ENCODE peak calls at places on chromosomes 6 and 20, in nine cellular contexts. One of them, this sample, is unnamed.

GRCh38 chr6:97215157-97215769 is 67.8 kb downstream of the MMS22L start:
- DNase-seq in neural progenitor cell: peak
- DNase-seq in hepatocyte: peak
- DNase-seq in K562: peak
- DNase-seq in PC-3: peak
- DNase-seq in fibroblast of lung: peak
- DNase-seq in HCT116: peak
- DNase-seq in GM23248: peak
- DNase-seq in endothelial cell of umbilical vein: peak
- DNase-seq in this sample: no peak

GRCh38 chr6:166900130-166900708 is 56.1 kb downstream of the RNASET2 start:
- DNase-seq in neural progenitor cell: no peak
- DNase-seq in hepatocyte: no peak
- DNase-seq in K562: no peak
- DNase-seq in PC-3: no peak
- DNase-seq in fibroblast of lung: no peak
- DNase-seq in HCT116: no peak
- DNase-seq in GM23248: no peak
- DNase-seq in endothelial cell of umbilical vein: no peak
- DNase-seq in this sample: no peak

GRCh38 chr6:140388141-140388802 is 1013.8 kb upstream of the CITED2 start:
- DNase-seq in neural progenitor cell: no peak
- DNase-seq in hepatocyte: no peak
- DNase-seq in K562: no peak
- DNase-seq in PC-3: peak
- DNase-seq in fibroblast of lung: no peak
- DNase-seq in HCT116: no peak
- DNase-seq in GM23248: no peak
- DNase-seq in endothelial cell of umbilical vein: no peak
- DNase-seq in this sample: peak

GRCh38 chr6:104995989-104996617 is 39.2 kb downstream of the LIN28B start:
- DNase-seq in neural progenitor cell: no peak
- DNase-seq in hepatocyte: peak
- DNase-seq in K562: peak
- DNase-seq in PC-3: peak
- DNase-seq in fibroblast of lung: peak
- DNase-seq in HCT116: no peak
- DNase-seq in GM23248: peak
- DNase-seq in endothelial cell of umbilical vein: peak
- DNase-seq in this sample: no peak

GRCh38 chr20:19921349-19921793 is 95.8 kb upstream of the NAA20 start:
- DNase-seq in neural progenitor cell: no peak
- DNase-seq in hepatocyte: no peak
- DNase-seq in K562: no peak
- DNase-seq in PC-3: no peak
- DNase-seq in fibroblast of lung: peak
- DNase-seq in HCT116: no peak
- DNase-seq in GM23248: peak
- DNase-seq in endothelial cell of umbilical vein: no peak
- DNase-seq in this sample: no peak

GRCh38 chr20:17843246-17844132 is 125.1 kb downstream of the SNX5 start:
- DNase-seq in neural progenitor cell: no peak
- DNase-seq in hepatocyte: no peak
- DNase-seq in K562: no peak
- DNase-seq in PC-3: peak
- DNase-seq in fibroblast of lung: peak
- DNase-seq in HCT116: peak
- DNase-seq in GM23248: peak
- DNase-seq in endothelial cell of umbilical vein: peak
- DNase-seq in this sample: peak

GRCh38 chr6:139109558-139109957 is 25.3 kb upstream of the HECA start:
- DNase-seq in neural progenitor cell: peak
- DNase-seq in hepatocyte: peak
- DNase-seq in K562: peak
- DNase-seq in PC-3: peak
- DNase-seq in fibroblast of lung: peak
- DNase-seq in HCT116: peak
- DNase-seq in GM23248: peak
- DNase-seq in endothelial cell of umbilical vein: peak
- DNase-seq in this sample: no peak

GRCh38 chr20:36941403-36941835 is 10.1 kb downstream of the SAMHD1 start:
- DNase-seq in neural progenitor cell: no peak
- DNase-seq in hepatocyte: no peak
- DNase-seq in K562: no peak
- DNase-seq in PC-3: peak
- DNase-seq in fibroblast of lung: no peak
- DNase-seq in HCT116: no peak
- DNase-seq in GM23248: peak
- DNase-seq in endothelial cell of umbilical vein: peak
- DNase-seq in this sample: peak

GRCh38 chr6:158703840-158704822 is 54.3 kb downstream of the SYTL3 start:
- DNase-seq in neural progenitor cell: peak
- DNase-seq in hepatocyte: peak
- DNase-seq in K562: peak
- DNase-seq in PC-3: peak
- DNase-seq in fibroblast of lung: peak
- DNase-seq in HCT116: peak
- DNase-seq in GM23248: peak
- DNase-seq in endothelial cell of umbilical vein: peak
- DNase-seq in this sample: peak

GRCh38 chr6:44271406-44271723 is 1.1 kb downstream of the TMEM151B start:
- DNase-seq in neural progenitor cell: no peak
- DNase-seq in hepatocyte: no peak
- DNase-seq in K562: no peak
- DNase-seq in PC-3: no peak
- DNase-seq in fibroblast of lung: no peak
- DNase-seq in HCT116: no peak
- DNase-seq in GM23248: no peak
- DNase-seq in endothelial cell of umbilical vein: no peak
- DNase-seq in this sample: no peak

GRCh38 chr6:44270526-44271405 is 516 bp downstream of the TMEM151B start:
- DNase-seq in neural progenitor cell: peak
- DNase-seq in hepatocyte: peak
- DNase-seq in K562: no peak
- DNase-seq in PC-3: no peak
- DNase-seq in fibroblast of lung: no peak
- DNase-seq in HCT116: no peak
- DNase-seq in GM23248: no peak
- DNase-seq in endothelial cell of umbilical vein: no peak
- DNase-seq in this sample: no peak

GRCh38 chr6:44269168-44269920 is 906 bp upstream of the TMEM151B start:
- DNase-seq in neural progenitor cell: no peak
- DNase-seq in hepatocyte: no peak
- DNase-seq in K562: no peak
- DNase-seq in PC-3: no peak
- DNase-seq in fibroblast of lung: no peak
- DNase-seq in HCT116: no peak
- DNase-seq in GM23248: no peak
- DNase-seq in endothelial cell of umbilical vein: no peak
- DNase-seq in this sample: no peak

GRCh38 chr6:44268095-44268628 is 2.1 kb upstream of the TMEM151B start:
- DNase-seq in neural progenitor cell: peak
- DNase-seq in hepatocyte: peak
- DNase-seq in K562: peak
- DNase-seq in PC-3: peak
- DNase-seq in fibroblast of lung: peak
- DNase-seq in HCT116: no peak
- DNase-seq in GM23248: peak
- DNase-seq in endothelial cell of umbilical vein: peak
- DNase-seq in this sample: peak

DNA sequence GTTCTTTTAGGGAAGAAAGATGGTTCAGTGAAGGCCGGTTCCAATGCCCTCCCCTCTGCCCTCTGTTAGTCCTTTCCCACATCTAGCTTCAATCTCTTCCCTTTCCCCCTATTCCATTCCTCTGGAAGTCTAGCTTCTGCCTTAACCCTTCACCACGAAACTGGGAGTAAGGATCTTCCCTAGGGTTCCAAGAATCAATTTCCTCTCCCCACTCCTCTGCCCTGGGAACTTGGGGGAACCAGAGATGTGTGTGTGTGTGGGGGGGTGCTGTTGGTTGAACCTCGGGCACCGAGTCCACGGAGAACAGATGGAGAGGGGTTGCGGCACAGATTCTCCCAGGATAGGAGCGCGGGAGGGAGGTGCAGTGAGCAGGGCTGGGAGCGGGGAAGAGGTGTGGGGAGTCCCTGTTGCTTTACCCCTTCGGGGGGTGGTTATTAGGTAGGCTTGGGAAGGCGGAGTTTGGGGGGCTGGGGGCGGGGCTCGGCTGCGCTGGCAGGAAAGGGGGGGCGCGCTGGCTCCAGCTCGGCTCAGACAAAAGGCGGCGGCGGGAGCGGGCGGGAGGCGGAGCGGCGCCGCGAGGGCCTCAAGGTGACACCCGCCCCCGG is at the start of gene TMEM151B:
- DNase-seq in neural progenitor cell: peak
- DNase-seq in hepatocyte: no peak
- DNase-seq in K562: no peak
- DNase-seq in PC-3: no peak
- DNase-seq in fibroblast of lung: no peak
- DNase-seq in HCT116: no peak
- DNase-seq in GM23248: no peak
- DNase-seq in endothelial cell of umbilical vein: no peak
- DNase-seq in this sample: no peak
- TF ChIP-seq EZH2 in neural progenitor cell: no peak
- TF ChIP-seq EZH2 in hepatocyte: peak
- TF ChIP-seq EZH2 in K562: peak
- TF ChIP-seq EZH2 in PC-3: no peak
- TF ChIP-seq EZH2 in fibroblast of lung: peak
- TF ChIP-seq EZH2 in HCT116: no peak
- TF ChIP-seq EZH2 in GM23248: peak
- TF ChIP-seq EZH2 in endothelial cell of umbilical vein: peak
- TF ChIP-seq EZH2 in this sample: no peak

GRCh38 chr20:32580970-32581838 is 3.9 kb downstream of the NOL4L start:
- DNase-seq in neural progenitor cell: peak
- DNase-seq in hepatocyte: peak
- DNase-seq in K562: peak
- DNase-seq in PC-3: no peak
- DNase-seq in fibroblast of lung: no peak
- DNase-seq in HCT116: no peak
- DNase-seq in GM23248: no peak
- DNase-seq in endothelial cell of umbilical vein: no peak
- DNase-seq in this sample: no peak

GRCh38 chr20:32585011-32585518 is at the start of gene NOL4L:
- DNase-seq in neural progenitor cell: peak
- DNase-seq in hepatocyte: peak
- DNase-seq in K562: peak
- DNase-seq in PC-3: peak
- DNase-seq in fibroblast of lung: peak
- DNase-seq in HCT116: no peak
- DNase-seq in GM23248: peak
- DNase-seq in endothelial cell of umbilical vein: no peak
- DNase-seq in this sample: no peak

GRCh38 chr20:32583581-32584045 is 1.5 kb downstream of the NOL4L start:
- DNase-seq in neural progenitor cell: peak
- DNase-seq in hepatocyte: peak
- DNase-seq in K562: peak
- DNase-seq in PC-3: no peak
- DNase-seq in fibroblast of lung: no peak
- DNase-seq in HCT116: no peak
- DNase-seq in GM23248: no peak
- DNase-seq in endothelial cell of umbilical vein: no peak
- DNase-seq in this sample: peak

GRCh38 chr20:32581839-32582658 is 3.1 kb downstream of the NOL4L start:
- DNase-seq in neural progenitor cell: peak
- DNase-seq in hepatocyte: peak
- DNase-seq in K562: no peak
- DNase-seq in PC-3: no peak
- DNase-seq in fibroblast of lung: no peak
- DNase-seq in HCT116: no peak
- DNase-seq in GM23248: no peak
- DNase-seq in endothelial cell of umbilical vein: no peak
- DNase-seq in this sample: no peak

GRCh38 chr20:32582659-32583580 is 2.2 kb downstream of the NOL4L start:
- DNase-seq in neural progenitor cell: peak
- DNase-seq in hepatocyte: peak
- DNase-seq in K562: peak
- DNase-seq in PC-3: no peak
- DNase-seq in fibroblast of lung: peak
- DNase-seq in HCT116: no peak
- DNase-seq in GM23248: peak
- DNase-seq in endothelial cell of umbilical vein: no peak
- DNase-seq in this sample: peak
- TF ChIP-seq EZH2 in neural progenitor cell: no peak
- TF ChIP-seq EZH2 in hepatocyte: no peak
- TF ChIP-seq EZH2 in K562: no peak
- TF ChIP-seq EZH2 in PC-3: no peak
- TF ChIP-seq EZH2 in fibroblast of lung: peak
- TF ChIP-seq EZH2 in HCT116: no peak
- TF ChIP-seq EZH2 in GM23248: no peak
- TF ChIP-seq EZH2 in endothelial cell of umbilical vein: peak
- TF ChIP-seq EZH2 in this sample: no peak

GRCh38 chr20:13220857-13221297 is at the start of gene ISM1:
- DNase-seq in neural progenitor cell: peak
- DNase-seq in hepatocyte: peak
- DNase-seq in K562: no peak
- DNase-seq in PC-3: no peak
- DNase-seq in fibroblast of lung: peak
- DNase-seq in HCT116: no peak
- DNase-seq in GM23248: peak
- DNase-seq in endothelial cell of umbilical vein: no peak
- DNase-seq in this sample: no peak
- TF ChIP-seq EZH2 in neural progenitor cell: no peak
- TF ChIP-seq EZH2 in hepatocyte: no peak
- TF ChIP-seq EZH2 in K562: no peak
- TF ChIP-seq EZH2 in PC-3: no peak
- TF ChIP-seq EZH2 in fibroblast of lung: peak
- TF ChIP-seq EZH2 in HCT116: no peak
- TF ChIP-seq EZH2 in GM23248: no peak
- TF ChIP-seq EZH2 in endothelial cell of umbilical vein: no peak
- TF ChIP-seq EZH2 in this sample: no peak

GRCh38 chr20:13996265-13996664 is 949 bp downstream of the MACROD2 start:
- DNase-seq in neural progenitor cell: no peak
- DNase-seq in hepatocyte: peak
- DNase-seq in K562: no peak
- DNase-seq in PC-3: peak
- DNase-seq in fibroblast of lung: no peak
- DNase-seq in HCT116: no peak
- DNase-seq in GM23248: peak
- DNase-seq in endothelial cell of umbilical vein: peak
- DNase-seq in this sample: no peak

GRCh38 chr20:13991311-13991710 is 897 bp upstream of the SEL1L2 start:
- DNase-seq in neural progenitor cell: peak
- DNase-seq in hepatocyte: no peak
- DNase-seq in K562: no peak
- DNase-seq in PC-3: no peak
- DNase-seq in fibroblast of lung: no peak
- DNase-seq in HCT116: no peak
- DNase-seq in GM23248: no peak
- DNase-seq in endothelial cell of umbilical vein: no peak
- DNase-seq in this sample: no peak

GRCh38 chr20:13990465-13990864 is at the start of gene SEL1L2:
- DNase-seq in neural progenitor cell: peak
- DNase-seq in hepatocyte: peak
- DNase-seq in K562: no peak
- DNase-seq in PC-3: no peak
- DNase-seq in fibroblast of lung: no peak
- DNase-seq in HCT116: no peak
- DNase-seq in GM23248: no peak
- DNase-seq in endothelial cell of umbilical vein: no peak
- DNase-seq in this sample: no peak

GRCh38 chr20:13995086-13995665 is at the start of gene MACROD2:
- DNase-seq in neural progenitor cell: peak
- DNase-seq in hepatocyte: peak
- DNase-seq in K562: no peak
- DNase-seq in PC-3: peak
- DNase-seq in fibroblast of lung: peak
- DNase-seq in HCT116: peak
- DNase-seq in GM23248: peak
- DNase-seq in endothelial cell of umbilical vein: peak
- DNase-seq in this sample: peak

GRCh38 chr20:13995841-13996240 is 525 bp downstream of the MACROD2 start:
- DNase-seq in neural progenitor cell: peak
- DNase-seq in hepatocyte: peak
- DNase-seq in K562: no peak
- DNase-seq in PC-3: peak
- DNase-seq in fibroblast of lung: no peak
- DNase-seq in HCT116: no peak
- DNase-seq in GM23248: peak
- DNase-seq in endothelial cell of umbilical vein: peak
- DNase-seq in this sample: peak
- TF ChIP-seq EZH2 in neural progenitor cell: peak
- TF ChIP-seq EZH2 in hepatocyte: no peak
- TF ChIP-seq EZH2 in K562: no peak
- TF ChIP-seq EZH2 in PC-3: no peak
- TF ChIP-seq EZH2 in fibroblast of lung: no peak
- TF ChIP-seq EZH2 in HCT116: no peak
- TF ChIP-seq EZH2 in GM23248: no peak
- TF ChIP-seq EZH2 in endothelial cell of umbilical vein: no peak
- TF ChIP-seq EZH2 in this sample: no peak

This sample was measured in PC-9.